ENCODE peak calls at places on chromosomes 7 and 10, in five cellular contexts. S is SK-N-SH, H is H1, X is GM12878, V is HepG2. N is an unnamed sample.

GRCh38 chr10:120186506-120186905 is 270.5 kb upstream of the PLPP4 start:
- DNase-seq in S (no peak), H (no peak), X (no peak), V (no peak), N (no peak)

GRCh38 chr7:79455173-79455790 is 1.8 kb upstream of the MAGI2 start:
- DNase-seq in S (no peak), H (no peak), X (no peak), V (no peak), N (no peak)

GRCh38 chr7:55534916-55535636 is 37.2 kb downstream of the VOPP1 start:
- DNase-seq in S (no peak), H (no peak), X (no peak), V (peak), N (no peak)

GRCh38 chr7:80770061-80770460 is 131.6 kb downstream of the CD36 start:
- DNase-seq in S (no peak), H (no peak), X (no peak), V (no peak), N (no peak)

GRCh38 chr7:44066494-44067063 is 1.2 kb upstream of the PGAM2 start:
- DNase-seq in S (no peak), H (no peak), X (no peak), V (no peak), N (no peak)

GRCh38 chr7:151801782-151802468 is 75.0 kb downstream of the PRKAG2 start:
- DNase-seq in S (no peak), H (no peak), X (no peak), V (peak), N (no peak)

GRCh38 chr7:133668296-133669060 is 415.6 kb downstream of the EXOC4 start:
- DNase-seq in S (no peak), H (no peak), X (no peak), V (no peak), N (no peak)

GRCh38 chr10:51462076-51462779 is 237.2 kb downstream of the CSTF2T start:
- DNase-seq in S (no peak), H (no peak), X (no peak), V (no peak), N (no peak)

GRCh38 chr10:6530211-6530840 is 49.8 kb downstream of the PRKCQ start:
- DNase-seq in S (no peak), H (no peak), X (no peak), V (no peak), N (no peak)

GRCh38 chr10:86970152-86970886 is 2.0 kb downstream of the ADIRF start:
- DNase-seq in S (no peak), H (peak), X (no peak), V (no peak), N (no peak)

GRCh38 chr10:3812141-3812540 is 27.1 kb upstream of the KLF6 start:
- DNase-seq in S (no peak), H (no peak), X (no peak), V (no peak), N (no peak)

GRCh38 chr10:71067098-71067760 is 145.1 kb upstream of the UNC5B start:
- DNase-seq in S (peak), H (no peak), X (no peak), V (no peak), N (no peak)

GRCh38 chr10:117546020-117546629 is 3.6 kb downstream of the EMX2 start:
- DNase-seq in S (no peak), H (no peak), X (no peak), V (no peak), N (no peak)
- H3K9ac ChIP-seq in S (no peak), H (no peak), X (no peak), V (no peak), N (no peak)

GRCh38 chr7:51847461-51848134 is 531.0 kb upstream of the COBL start:
- DNase-seq in S (no peak), H (peak), X (no peak), V (no peak), N (no peak)
- TF ChIP-seq TAF1 in S (no peak), H (no peak), X (no peak), V (no peak), N (no peak)

DNA sequence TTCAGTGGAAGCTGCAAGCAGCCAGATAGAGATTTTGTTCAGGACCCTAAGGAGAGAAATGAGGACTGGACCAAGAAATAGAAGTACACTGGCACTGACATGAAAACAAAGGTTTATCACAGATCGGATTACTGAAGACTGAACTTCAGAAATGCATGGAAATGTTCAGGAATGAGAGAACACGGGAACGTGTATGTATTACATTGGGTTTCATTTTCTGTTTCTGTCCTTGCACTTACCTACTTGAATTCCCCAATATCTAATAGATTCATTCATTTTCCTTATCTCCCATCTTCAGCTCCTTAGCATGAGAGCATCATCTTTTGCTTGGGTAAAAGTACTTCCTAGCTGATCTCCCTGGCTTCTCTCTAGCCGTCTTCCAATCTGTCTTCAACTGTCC is 114.5 kb downstream of the CACNB2 start:
- DNase-seq in S (no peak), H (no peak), X (no peak), V (no peak), N (no peak)
- H3K9ac ChIP-seq in S (no peak), H (no peak), X (no peak), V (no peak), N (no peak)

DNA sequence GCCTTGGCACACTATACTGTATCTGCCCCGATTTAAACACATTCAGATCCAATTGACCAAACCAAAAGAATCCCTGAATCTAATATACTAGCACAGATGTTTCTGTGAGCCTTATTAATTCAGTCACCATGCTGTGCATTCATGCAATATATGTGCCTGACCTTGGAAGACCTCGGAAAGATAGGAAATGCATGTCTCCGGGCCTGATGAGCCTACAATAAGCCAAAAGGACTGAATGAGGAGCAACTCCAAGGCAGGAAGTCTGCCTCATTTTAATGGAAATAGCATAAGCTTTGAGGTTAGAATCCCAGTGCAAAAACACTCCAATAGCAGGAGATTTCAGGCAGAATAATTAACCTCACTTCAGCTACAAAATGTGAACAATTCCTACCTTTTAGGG is 316.7 kb downstream of the LRRTM3 start:
- DNase-seq in S (no peak), H (no peak), X (no peak), V (no peak), N (no peak)
- TF ChIP-seq TAF1 in S (no peak), H (no peak), X (no peak), V (no peak), N (no peak)

DNA sequence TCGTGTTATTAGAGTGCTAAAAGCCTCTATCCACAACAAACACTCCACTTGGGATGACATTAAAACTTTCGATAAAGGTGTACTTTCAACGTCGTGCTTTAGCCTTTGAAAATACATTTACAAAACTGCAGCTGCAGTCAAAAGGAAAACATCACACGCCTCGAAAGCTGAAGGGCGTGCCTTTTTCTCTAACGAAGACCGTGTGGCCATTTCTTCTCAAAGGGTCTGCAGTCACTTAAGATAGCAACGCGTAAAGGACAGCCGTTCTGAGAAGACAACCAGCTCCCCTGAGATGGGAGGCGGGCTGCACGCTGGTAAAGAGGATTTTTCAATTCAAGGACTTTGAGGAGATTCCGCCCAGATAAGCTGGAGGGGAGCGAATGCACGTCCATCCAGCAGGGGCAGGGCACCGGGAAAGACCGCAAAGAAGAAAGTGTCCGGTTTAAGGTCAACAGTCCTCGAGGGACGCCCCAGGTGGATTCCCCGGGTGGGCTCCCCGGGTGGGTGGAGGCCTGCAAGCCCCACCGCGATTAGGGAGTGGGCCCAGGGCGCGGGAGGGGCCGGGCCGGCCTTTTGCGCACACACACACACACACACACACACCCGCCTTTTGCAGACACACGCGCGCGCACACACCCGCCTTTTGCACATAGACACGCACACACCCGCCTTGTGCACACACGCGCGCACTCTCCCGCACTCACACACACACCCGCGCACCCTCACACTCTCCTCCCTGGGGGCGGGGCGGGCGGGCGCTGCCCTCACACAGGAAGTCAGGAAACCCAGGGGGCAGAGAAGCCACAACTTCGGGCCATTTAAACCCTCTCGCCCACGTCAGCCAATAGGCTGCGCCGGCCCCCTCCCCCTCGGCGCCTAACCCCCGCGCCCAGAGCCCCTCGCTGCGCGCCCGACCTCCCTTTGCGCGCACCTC is 767 bp downstream of the ARHGAP12 start:
- DNase-seq in S (peak), H (peak), X (no peak), V (peak), N (peak)
- H3K9ac ChIP-seq in S (peak), H (peak), X (peak), V (peak), N (peak)